ENCODE peak calls at places on chromosome 2, in five cellular contexts. One of them, this sample, is unnamed.

GRCh38 chr2:219399716-219400478 is 12.2 kb upstream of the DNPEP start:
- DNase-seq in activated CD4-positive, alpha-beta T cell treated with anti-CD3 and anti-CD28 coated beads, Interleukin-2, amount 10 ng/mL, durations not matched to agents 7 days and 5 days: no peak
- DNase-seq in GM10248: no peak
- DNase-seq in lung: no peak
- DNase-seq in CD8-positive, alpha-beta T cell: no peak
- DNase-seq in this sample: peak; percentile 28

GRCh38 chr2:234146087-234146826 is 95.8 kb downstream of the SPP2 start:
- DNase-seq in activated CD4-positive, alpha-beta T cell treated with anti-CD3 and anti-CD28 coated beads, Interleukin-2, amount 10 ng/mL, durations not matched to agents 7 days and 5 days: no peak
- DNase-seq in GM10248: no peak
- DNase-seq in lung: no peak
- DNase-seq in CD8-positive, alpha-beta T cell: no peak
- DNase-seq in this sample: peak; percentile 14

GRCh38 chr2:234919711-234920110 is 32.1 kb upstream of the SH3BP4 start:
- DNase-seq in activated CD4-positive, alpha-beta T cell treated with anti-CD3 and anti-CD28 coated beads, Interleukin-2, amount 10 ng/mL, durations not matched to agents 7 days and 5 days: no peak
- DNase-seq in GM10248: no peak
- DNase-seq in lung: no peak
- DNase-seq in CD8-positive, alpha-beta T cell: no peak
- DNase-seq in this sample: no peak

GRCh38 chr2:46776687-46777327 is 138.8 kb downstream of the MCFD2 start:
- DNase-seq in activated CD4-positive, alpha-beta T cell treated with anti-CD3 and anti-CD28 coated beads, Interleukin-2, amount 10 ng/mL, durations not matched to agents 7 days and 5 days: peak; percentile 62
- DNase-seq in GM10248: peak; percentile 68
- DNase-seq in lung: no peak
- DNase-seq in CD8-positive, alpha-beta T cell: peak; percentile 37
- DNase-seq in this sample: peak; percentile 72

GRCh38 chr2:72153026-72153791 is 5.5 kb upstream of the CYP26B1 start:
- DNase-seq in activated CD4-positive, alpha-beta T cell treated with anti-CD3 and anti-CD28 coated beads, Interleukin-2, amount 10 ng/mL, durations not matched to agents 7 days and 5 days: no peak
- DNase-seq in GM10248: no peak
- DNase-seq in lung: peak; percentile 27
- DNase-seq in CD8-positive, alpha-beta T cell: no peak
- DNase-seq in this sample: no peak

GRCh38 chr2:101223814-101224231 is 28.9 kb upstream of the CNOT11 start:
- DNase-seq in activated CD4-positive, alpha-beta T cell treated with anti-CD3 and anti-CD28 coated beads, Interleukin-2, amount 10 ng/mL, durations not matched to agents 7 days and 5 days: peak; percentile 72
- DNase-seq in GM10248: peak; percentile 49
- DNase-seq in lung: no peak
- DNase-seq in CD8-positive, alpha-beta T cell: peak; percentile 25
- DNase-seq in this sample: peak; percentile 46

GRCh38 chr2:71742953-71743601 is 289.7 kb downstream of the DYSF start:
- DNase-seq in activated CD4-positive, alpha-beta T cell treated with anti-CD3 and anti-CD28 coated beads, Interleukin-2, amount 10 ng/mL, durations not matched to agents 7 days and 5 days: no peak
- DNase-seq in GM10248: no peak
- DNase-seq in lung: no peak
- DNase-seq in CD8-positive, alpha-beta T cell: no peak
- DNase-seq in this sample: no peak

GRCh38 chr2:108548221-108549003 is 14.1 kb downstream of the LIMS1 start:
- DNase-seq in activated CD4-positive, alpha-beta T cell treated with anti-CD3 and anti-CD28 coated beads, Interleukin-2, amount 10 ng/mL, durations not matched to agents 7 days and 5 days: no peak
- DNase-seq in GM10248: no peak
- DNase-seq in lung: no peak
- DNase-seq in CD8-positive, alpha-beta T cell: no peak
- DNase-seq in this sample: no peak

GRCh38 chr2:106566050-106566449 is 78.9 kb downstream of the CD8B2 start:
- DNase-seq in activated CD4-positive, alpha-beta T cell treated with anti-CD3 and anti-CD28 coated beads, Interleukin-2, amount 10 ng/mL, durations not matched to agents 7 days and 5 days: no peak
- DNase-seq in GM10248: no peak
- DNase-seq in lung: no peak
- DNase-seq in CD8-positive, alpha-beta T cell: no peak
- DNase-seq in this sample: no peak

GRCh38 chr2:231707625-231708049 is 688 bp upstream of the PTMA start:
- DNase-seq in activated CD4-positive, alpha-beta T cell treated with anti-CD3 and anti-CD28 coated beads, Interleukin-2, amount 10 ng/mL, durations not matched to agents 7 days and 5 days: no peak
- DNase-seq in GM10248: no peak
- DNase-seq in lung: no peak
- DNase-seq in CD8-positive, alpha-beta T cell: no peak
- DNase-seq in this sample: no peak

GRCh38 chr2:107402330-107402729 is 424.4 kb upstream of the RGPD4 start:
- DNase-seq in activated CD4-positive, alpha-beta T cell treated with anti-CD3 and anti-CD28 coated beads, Interleukin-2, amount 10 ng/mL, durations not matched to agents 7 days and 5 days: no peak
- DNase-seq in GM10248: no peak
- DNase-seq in lung: no peak
- DNase-seq in CD8-positive, alpha-beta T cell: no peak
- DNase-seq in this sample: no peak

GRCh38 chr2:99651930-99652670 is 162.3 kb upstream of the REV1 start:
- DNase-seq in activated CD4-positive, alpha-beta T cell treated with anti-CD3 and anti-CD28 coated beads, Interleukin-2, amount 10 ng/mL, durations not matched to agents 7 days and 5 days: no peak
- DNase-seq in GM10248: no peak
- DNase-seq in lung: no peak
- DNase-seq in CD8-positive, alpha-beta T cell: no peak
- DNase-seq in this sample: no peak

GRCh38 chr2:241066893-241067341 is 35.2 kb downstream of the MTERF4 start:
- DNase-seq in activated CD4-positive, alpha-beta T cell treated with anti-CD3 and anti-CD28 coated beads, Interleukin-2, amount 10 ng/mL, durations not matched to agents 7 days and 5 days: no peak
- DNase-seq in GM10248: no peak
- DNase-seq in lung: peak; percentile 26
- DNase-seq in CD8-positive, alpha-beta T cell: no peak
- DNase-seq in this sample: no peak

GRCh38 chr2:18396328-18396727 is 164.1 kb downstream of the RDH14 start:
- DNase-seq in activated CD4-positive, alpha-beta T cell treated with anti-CD3 and anti-CD28 coated beads, Interleukin-2, amount 10 ng/mL, durations not matched to agents 7 days and 5 days: no peak
- DNase-seq in GM10248: no peak
- DNase-seq in lung: no peak
- DNase-seq in CD8-positive, alpha-beta T cell: no peak
- DNase-seq in this sample: no peak

GRCh38 chr2:235766206-235766794 is 272.5 kb downstream of the AGAP1 start:
- DNase-seq in activated CD4-positive, alpha-beta T cell treated with anti-CD3 and anti-CD28 coated beads, Interleukin-2, amount 10 ng/mL, durations not matched to agents 7 days and 5 days: peak; percentile 66
- DNase-seq in GM10248: peak; percentile 67
- DNase-seq in lung: peak; percentile 69
- DNase-seq in CD8-positive, alpha-beta T cell: peak; percentile 31
- DNase-seq in this sample: peak; percentile 83

GRCh38 chr2:68537872-68538271 is 70.5 kb downstream of the APLF start:
- DNase-seq in activated CD4-positive, alpha-beta T cell treated with anti-CD3 and anti-CD28 coated beads, Interleukin-2, amount 10 ng/mL, durations not matched to agents 7 days and 5 days: no peak
- DNase-seq in GM10248: no peak
- DNase-seq in lung: no peak
- DNase-seq in CD8-positive, alpha-beta T cell: no peak
- DNase-seq in this sample: no peak

GRCh38 chr2:46379213-46380037 is 82.2 kb downstream of the EPAS1 start:
- DNase-seq in activated CD4-positive, alpha-beta T cell treated with anti-CD3 and anti-CD28 coated beads, Interleukin-2, amount 10 ng/mL, durations not matched to agents 7 days and 5 days: no peak
- DNase-seq in GM10248: no peak
- DNase-seq in lung: no peak
- DNase-seq in CD8-positive, alpha-beta T cell: no peak
- DNase-seq in this sample: no peak

GRCh38 chr2:201860541-201861154 is 54.3 kb downstream of the CDK15 start:
- DNase-seq in activated CD4-positive, alpha-beta T cell treated with anti-CD3 and anti-CD28 coated beads, Interleukin-2, amount 10 ng/mL, durations not matched to agents 7 days and 5 days: peak; percentile 56
- DNase-seq in GM10248: peak; percentile 68
- DNase-seq in lung: peak; percentile 49
- DNase-seq in CD8-positive, alpha-beta T cell: peak; percentile 8
- DNase-seq in this sample: peak; percentile 44

GRCh38 chr2:182163878-182164277 is 178.2 kb downstream of the PPP1R1C start:
- DNase-seq in activated CD4-positive, alpha-beta T cell treated with anti-CD3 and anti-CD28 coated beads, Interleukin-2, amount 10 ng/mL, durations not matched to agents 7 days and 5 days: no peak
- DNase-seq in GM10248: no peak
- DNase-seq in lung: no peak
- DNase-seq in CD8-positive, alpha-beta T cell: no peak
- DNase-seq in this sample: no peak

GRCh38 chr2:2648094-2648493 is 317.0 kb upstream of the MYT1L start:
- DNase-seq in activated CD4-positive, alpha-beta T cell treated with anti-CD3 and anti-CD28 coated beads, Interleukin-2, amount 10 ng/mL, durations not matched to agents 7 days and 5 days: no peak
- DNase-seq in GM10248: no peak
- DNase-seq in lung: no peak
- DNase-seq in CD8-positive, alpha-beta T cell: no peak
- DNase-seq in this sample: no peak

GRCh38 chr2:201821080-201821479 is 14.7 kb downstream of the CDK15 start:
- DNase-seq in activated CD4-positive, alpha-beta T cell treated with anti-CD3 and anti-CD28 coated beads, Interleukin-2, amount 10 ng/mL, durations not matched to agents 7 days and 5 days: no peak
- DNase-seq in GM10248: no peak
- DNase-seq in lung: no peak
- DNase-seq in CD8-positive, alpha-beta T cell: no peak
- DNase-seq in this sample: no peak

GRCh38 chr2:145324748-145325147 is 804.8 kb upstream of the ZEB2 start:
- DNase-seq in activated CD4-positive, alpha-beta T cell treated with anti-CD3 and anti-CD28 coated beads, Interleukin-2, amount 10 ng/mL, durations not matched to agents 7 days and 5 days: no peak
- DNase-seq in GM10248: no peak
- DNase-seq in lung: no peak
- DNase-seq in CD8-positive, alpha-beta T cell: no peak
- DNase-seq in this sample: no peak

GRCh38 chr2:159893439-159893838 is 95.4 kb upstream of the CD302 start:
- DNase-seq in activated CD4-positive, alpha-beta T cell treated with anti-CD3 and anti-CD28 coated beads, Interleukin-2, amount 10 ng/mL, durations not matched to agents 7 days and 5 days: no peak
- DNase-seq in GM10248: no peak
- DNase-seq in lung: no peak
- DNase-seq in CD8-positive, alpha-beta T cell: no peak
- DNase-seq in this sample: no peak

GRCh38 chr2:97740590-97741182 is 27.3 kb downstream of the ZAP70 start:
- DNase-seq in activated CD4-positive, alpha-beta T cell treated with anti-CD3 and anti-CD28 coated beads, Interleukin-2, amount 10 ng/mL, durations not matched to agents 7 days and 5 days: peak; percentile 43
- DNase-seq in GM10248: peak; percentile 87
- DNase-seq in lung: peak; percentile 48
- DNase-seq in CD8-positive, alpha-beta T cell: no peak
- DNase-seq in this sample: peak; percentile 98

GRCh38 chr2:241218131-241219029 is 29.9 kb downstream of the ANO7 start:
- DNase-seq in activated CD4-positive, alpha-beta T cell treated with anti-CD3 and anti-CD28 coated beads, Interleukin-2, amount 10 ng/mL, durations not matched to agents 7 days and 5 days: peak; percentile 36
- DNase-seq in GM10248: peak; percentile 69
- DNase-seq in lung: no peak
- DNase-seq in CD8-positive, alpha-beta T cell: no peak
- DNase-seq in this sample: peak; percentile 59

GRCh38 chr2:5683471-5683870 is 8.7 kb upstream of the SOX11 start:
- DNase-seq in activated CD4-positive, alpha-beta T cell treated with anti-CD3 and anti-CD28 coated beads, Interleukin-2, amount 10 ng/mL, durations not matched to agents 7 days and 5 days: no peak
- DNase-seq in GM10248: no peak
- DNase-seq in lung: no peak
- DNase-seq in CD8-positive, alpha-beta T cell: no peak
- DNase-seq in this sample: no peak

GRCh38 chr2:221304916-221305315 is 267.2 kb downstream of the EPHA4 start:
- DNase-seq in activated CD4-positive, alpha-beta T cell treated with anti-CD3 and anti-CD28 coated beads, Interleukin-2, amount 10 ng/mL, durations not matched to agents 7 days and 5 days: no peak
- DNase-seq in GM10248: no peak
- DNase-seq in lung: no peak
- DNase-seq in CD8-positive, alpha-beta T cell: no peak
- DNase-seq in this sample: peak; percentile 78

GRCh38 chr2:241157841-241158545 is 7.7 kb downstream of the PPP1R7 start:
- DNase-seq in activated CD4-positive, alpha-beta T cell treated with anti-CD3 and anti-CD28 coated beads, Interleukin-2, amount 10 ng/mL, durations not matched to agents 7 days and 5 days: no peak
- DNase-seq in GM10248: no peak
- DNase-seq in lung: no peak
- DNase-seq in CD8-positive, alpha-beta T cell: no peak
- DNase-seq in this sample: no peak

GRCh38 chr2:10668402-10669012 is 21.3 kb downstream of the NOL10 start:
- DNase-seq in activated CD4-positive, alpha-beta T cell treated with anti-CD3 and anti-CD28 coated beads, Interleukin-2, amount 10 ng/mL, durations not matched to agents 7 days and 5 days: peak; percentile 69
- DNase-seq in GM10248: no peak
- DNase-seq in lung: no peak
- DNase-seq in CD8-positive, alpha-beta T cell: no peak
- DNase-seq in this sample: peak; percentile 8

This sample was measured in NCI-H1417.